ENCODE peak calls at places on chromosome 5, in nine cellular contexts. E is IMR-90, Z is kidney, H is mammary epithelial cell, X is colonic mucosa, T is neuronal stem cell, W is GM23248, K is astrocyte, B is HepG2. D is an unnamed sample. For H3K4me1, the result is how much of the 10 kb centered on the place peaks cover.

GRCh38 chr5:84603557-84604185 is 219.0 kb upstream of the EDIL3 start:
- DNase-seq in W (peak), H (peak), T (no peak), K (peak), E (peak), B (no peak), X (no peak), Z (no peak), D (peak)

GRCh38 chr5:7916171-7916804 is 47.3 kb downstream of the MTRR start:
- DNase-seq in W (no peak), T (no peak), K (peak), H (peak), X (no peak), E (no peak), B (no peak), Z (no peak), D (peak)

GRCh38 chr5:172110921-172111873 is 76.8 kb downstream of the STK10 start:
- DNase-seq in B (no peak), T (no peak), E (peak), Z (peak), X (peak), H (peak), W (peak), K (peak), D (peak)

GRCh38 chr5:176816043-176816745 is 5.8 kb downstream of the UNC5A start:
- DNase-seq in K (no peak), H (no peak), T (no peak), X (no peak), Z (no peak), W (no peak), B (no peak), E (no peak), D (no peak)

GRCh38 chr5:139638736-139639618 is 9.2 kb upstream of the CXXC5 start:
- DNase-seq in X (peak), K (no peak), E (no peak), H (no peak), Z (peak), W (no peak), T (no peak), B (no peak), D (no peak)

GRCh38 chr5:122262107-122262506 is 49.9 kb upstream of the SNCAIP start:
- DNase-seq in H (peak), B (no peak), W (peak), Z (no peak), K (peak), X (no peak), T (no peak), E (peak), D (peak)

GRCh38 chr5:121863753-121864152 is 12.1 kb downstream of the FTMT start:
- DNase-seq in E (no peak), W (no peak), Z (no peak), X (no peak), H (no peak), K (no peak), T (no peak), B (no peak), D (no peak)

GRCh38 chr5:167460449-167461020 is 830.9 kb upstream of the WWC1 start:
- DNase-seq in T (no peak), X (no peak), H (no peak), Z (no peak), K (no peak), E (no peak), W (no peak), B (no peak), D (no peak)

GRCh38 chr5:143161893-143162520 is 241.5 kb downstream of the NR3C1 start:
- DNase-seq in X (peak), E (peak), B (peak), H (no peak), Z (no peak), K (peak), T (no peak), W (peak), D (peak)

GRCh38 chr5:57501414-57502321 is 19.1 kb upstream of the ACTBL2 start:
- DNase-seq in E (no peak), K (no peak), B (no peak), W (no peak), H (no peak), Z (no peak), T (no peak), X (no peak), D (peak)

GRCh38 chr5:21646469-21646868 is 1206.7 kb downstream of the CDH12 start:
- DNase-seq in W (no peak), B (no peak), T (no peak), Z (no peak), X (no peak), H (peak), E (peak), K (peak), D (peak)

GRCh38 chr5:154071799-154072781 is 33.3 kb downstream of the MFAP3 start:
- DNase-seq in T (peak), X (peak), W (peak), E (peak), B (peak), K (peak), Z (peak), H (peak), D (peak)

GRCh38 chr5:34043099-34043876 is at the start of gene C1QTNF3:
- DNase-seq in E (no peak), H (no peak), X (no peak), Z (no peak), B (no peak), T (no peak), K (peak), W (peak), D (no peak)

GRCh38 chr5:149387982-149388381 is 8.9 kb upstream of the IL17B start:
- DNase-seq in T (no peak), B (no peak), W (peak), Z (no peak), H (no peak), X (no peak), K (peak), E (peak), D (peak)

GRCh38 chr5:79759436-79759835 is 69.8 kb downstream of the CMYA5 start:
- DNase-seq in H (peak), W (peak), Z (no peak), B (no peak), T (no peak), E (peak), K (peak), X (no peak), D (peak)

GRCh38 chr5:90968319-90968718 is 409.7 kb downstream of the ADGRV1 start:
- DNase-seq in K (peak), T (no peak), H (peak), W (peak), Z (no peak), B (no peak), E (no peak), X (no peak), D (peak)

DNA sequence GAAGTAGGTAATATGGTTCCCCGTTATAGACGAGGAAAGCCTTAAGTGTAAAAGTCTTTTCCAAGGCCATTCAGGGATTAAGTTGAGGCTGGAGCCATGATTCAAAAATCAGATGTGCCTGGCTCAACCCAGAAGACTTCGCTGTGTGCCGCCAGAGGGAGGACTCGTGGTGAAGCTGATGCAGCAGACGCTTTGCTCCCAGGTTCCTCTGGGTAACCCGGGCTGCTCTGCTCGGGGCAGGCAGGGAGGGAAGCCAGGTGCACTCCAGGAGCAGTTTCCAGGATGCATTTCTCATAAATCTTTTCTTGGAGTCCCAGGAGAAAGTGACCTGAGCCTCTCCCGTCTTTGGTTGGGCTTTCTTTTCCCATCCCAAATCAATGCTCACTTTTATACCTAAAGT is 62.9 kb upstream of the ICE1 start:
- DNase-seq in Z (no peak), T (no peak), W (no peak), E (no peak), H (no peak), B (no peak), X (no peak), K (no peak), D (no peak)
- H3K4me1 ChIP-seq in Z (under half), T (under half), W (under half), E (under half), H (under half), B (half or more), X (under half), K (under half), D (under half)

DNA sequence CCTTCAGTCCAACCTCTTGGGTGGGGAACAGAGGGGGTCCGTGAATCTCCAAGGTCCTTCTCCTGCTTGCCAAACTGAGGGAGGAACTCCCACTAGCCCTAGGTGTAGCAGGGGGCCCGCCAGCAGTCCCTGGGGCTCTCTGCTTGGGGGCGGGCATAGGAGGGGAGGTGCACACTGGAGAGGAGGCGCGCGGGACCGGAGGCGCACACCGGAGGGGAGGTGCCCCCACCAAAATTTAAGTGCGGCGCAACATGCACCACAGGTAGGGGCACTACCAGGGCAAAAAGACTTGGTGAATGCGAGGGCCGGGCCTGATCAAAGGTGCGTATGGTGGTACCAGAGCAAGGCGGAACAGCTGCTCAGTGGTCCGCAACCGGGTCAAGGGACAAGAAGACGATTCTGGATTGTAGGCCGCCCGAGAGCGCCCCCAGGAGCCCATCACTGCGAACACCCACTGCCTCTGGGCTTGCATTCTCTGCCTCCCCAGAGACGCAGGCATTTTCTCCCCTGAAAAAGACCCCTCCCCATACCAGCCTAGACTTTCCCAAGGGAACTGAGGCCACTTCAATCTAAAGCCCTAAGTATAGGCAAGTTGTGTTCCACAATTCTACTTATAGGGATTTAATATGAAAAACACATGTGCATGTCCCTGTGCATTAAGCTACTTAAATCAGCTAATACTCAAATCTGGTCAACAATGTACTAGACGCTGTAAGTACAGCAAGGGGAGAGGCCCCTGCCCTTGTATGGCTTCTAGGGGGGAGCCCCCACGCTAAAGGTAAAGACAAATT is 50.6 kb downstream of the TGFBI start:
- DNase-seq in K (no peak), B (no peak), X (no peak), T (no peak), W (no peak), E (no peak), H (no peak), Z (no peak), D (no peak)
- H3K4me3 ChIP-seq in K (peak), B (no peak), X (no peak), T (peak), W (no peak), E (peak), H (no peak), Z (peak), D (peak)

GRCh38 chr5:53331463-53331862 is 149.0 kb upstream of the FST start:
- DNase-seq in B (no peak), Z (no peak), H (peak), K (peak), E (peak), T (no peak), W (peak), X (no peak), D (peak)

GRCh38 chr5:53330491-53330890 is 149.9 kb upstream of the FST start:
- DNase-seq in X (no peak), Z (no peak), T (no peak), H (no peak), B (no peak), W (no peak), E (no peak), K (no peak), D (no peak)

GRCh38 chr5:53334431-53334941 is 145.9 kb upstream of the FST start:
- DNase-seq in Z (no peak), B (no peak), W (peak), H (peak), E (peak), X (no peak), K (peak), T (no peak), D (peak)

GRCh38 chr5:53335115-53335514 is 145.3 kb upstream of the FST start:
- DNase-seq in Z (no peak), W (peak), B (no peak), K (no peak), E (peak), T (no peak), X (no peak), H (peak), D (no peak)

DNA sequence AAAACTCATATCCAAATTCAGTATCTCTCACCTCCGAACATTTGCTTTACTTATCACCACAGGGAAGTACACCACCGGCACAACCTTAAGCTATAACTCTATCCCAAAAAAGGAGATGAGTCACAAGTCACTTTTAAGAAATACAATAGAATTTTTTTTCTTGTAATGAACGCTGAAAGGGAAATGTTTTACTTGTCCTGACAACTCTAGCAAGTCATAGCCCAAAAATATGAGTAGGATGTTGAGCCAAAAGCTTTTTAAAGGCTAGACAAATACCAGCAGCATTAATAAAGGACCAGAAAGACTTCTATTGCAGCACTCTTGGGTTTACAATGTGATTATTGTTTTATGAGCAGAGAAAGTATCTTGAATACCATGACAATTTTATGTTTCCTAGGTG is 147.3 kb upstream of the FST start:
- DNase-seq in B (no peak), W (peak), T (no peak), H (peak), E (peak), X (no peak), Z (no peak), K (peak), D (peak)
- H3K9ac ChIP-seq in B (no peak), W (peak), T (no peak), H (peak), E (no peak), X (no peak), Z (no peak), K (no peak), D (no peak)

DNA sequence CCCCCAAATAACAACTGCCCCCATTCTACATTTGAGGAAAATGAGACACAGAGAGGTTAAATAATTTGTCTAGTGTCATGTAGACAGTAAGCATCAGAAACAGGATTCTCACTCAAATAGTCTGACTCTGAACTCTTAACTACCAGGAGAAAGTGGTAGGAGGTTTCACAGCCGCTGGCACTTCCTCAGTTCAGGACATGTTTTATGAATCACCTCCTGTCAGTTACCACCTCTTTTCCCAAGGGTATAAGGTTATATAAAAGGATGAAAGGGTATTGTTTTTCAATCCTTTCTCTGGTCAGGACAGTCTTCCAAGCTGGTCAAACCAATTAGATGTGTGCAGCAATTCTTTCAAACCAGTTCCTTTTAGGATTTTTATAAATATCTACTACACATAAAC is 52.1 kb downstream of the TSSK1B start:
- DNase-seq in K (no peak), X (no peak), T (no peak), H (peak), W (peak), B (no peak), E (no peak), Z (no peak), D (peak)
- H3K4me1 ChIP-seq in K (under half), X (under half), T (under half), H (under half), W (under half), B (under half), E (under half), Z (under half), D (under half)

GRCh38 chr5:157387683-157388093 is 72.3 kb upstream of the NIPAL4 start:
- DNase-seq in H (peak), B (peak), Z (no peak), X (no peak), T (no peak), E (peak), K (peak), W (peak), D (peak)

GRCh38 chr5:157384971-157385709 is 74.9 kb upstream of the NIPAL4 start:
- DNase-seq in Z (no peak), K (peak), B (no peak), E (peak), H (peak), T (no peak), X (no peak), W (peak), D (peak)

GRCh38 chr5:157388148-157388547 is 71.9 kb upstream of the NIPAL4 start:
- DNase-seq in W (peak), X (no peak), B (no peak), H (no peak), K (peak), T (no peak), Z (no peak), E (peak), D (peak)

GRCh38 chr5:157389103-157389502 is 70.9 kb upstream of the NIPAL4 start:
- DNase-seq in Z (peak), E (no peak), X (no peak), W (no peak), K (no peak), B (no peak), T (no peak), H (no peak), D (no peak)

GRCh38 chr5:157387164-157387563 is 72.8 kb upstream of the NIPAL4 start:
- DNase-seq in W (no peak), H (no peak), T (no peak), E (no peak), Z (no peak), B (peak), K (no peak), X (no peak), D (peak)
- H3K4me3 ChIP-seq in W (peak), H (no peak), T (no peak), E (no peak), Z (no peak), B (no peak), K (peak), X (no peak), D (no peak)